ENCODE peak calls at places on chromosomes 4 and X, in four cellular contexts. Y, P, C and M are unnamed samples.

GRCh38 chr4:145954924-145955339 is 16.3 kb upstream of the ZNF827 start:
- DNase-seq in P (no peak), C (no peak), Y (no peak), M (no peak)

GRCh38 chr4:20254517-20255250 is 3.0 kb downstream of the SLIT2 start:
- DNase-seq in C (peak; percentile 33), Y (no peak), P (no peak), M (no peak)

GRCh38 chr4:98261291-98262271 is at the start of gene RAP1GDS1:
- DNase-seq in C (peak; percentile 62), Y (peak; percentile 41), P (peak; percentile 79), M (peak; percentile 39)

GRCh38 chr4:1986578-1987210 is 22.1 kb downstream of the NELFA start:
- DNase-seq in P (no peak), C (no peak), Y (no peak), M (no peak)

GRCh38 chr4:54276633-54277426 is 47.7 kb downstream of the PDGFRA start:
- DNase-seq in Y (no peak), C (no peak), P (no peak), M (no peak)

GRCh38 chr4:101211146-101211553 is 136.2 kb downstream of the PPP3CA start:
- DNase-seq in P (no peak), C (no peak), Y (no peak), M (no peak)

GRCh38 chrX:35664838-35665237 is 133.3 kb upstream of the MAGEB16 start:
- DNase-seq in P (no peak), Y (no peak), C (no peak), M (no peak)

GRCh38 chr4:27141530-27141929 is 280.9 kb downstream of the STIM2 start:
- DNase-seq in P (no peak), C (no peak), Y (no peak), M (no peak)

GRCh38 chr4:120821986-120822385 is 100.5 kb downstream of the PRDM5 start:
- DNase-seq in Y (no peak), C (no peak), P (no peak), M (no peak)

GRCh38 chrX:81120936-81121351 is 80.8 kb downstream of the HMGN5 start:
- DNase-seq in Y (peak; percentile 51), P (peak; percentile 2), C (peak; percentile 52), M (peak; percentile 34)

GRCh38 chr4:3607690-3608514 is 75.7 kb upstream of the LRPAP1 start:
- DNase-seq in Y (no peak), P (no peak), C (peak; percentile 68), M (no peak)

GRCh38 chrX:13518126-13518525 is 51.3 kb upstream of the EGFL6 start:
- DNase-seq in P (no peak), C (no peak), Y (no peak), M (no peak)

GRCh38 chrX:2697306-2697705 is 6.2 kb downstream of the CD99 start:
- DNase-seq in C (no peak), Y (no peak), P (no peak), M (no peak)

GRCh38 chr4:17059192-17059634 is 160.8 kb upstream of the LDB2 start:
- DNase-seq in C (peak; percentile 56), P (no peak), Y (no peak), M (no peak)

GRCh38 chrX:112844250-112844649 is 3.6 kb upstream of the AMOT start:
- DNase-seq in P (no peak), Y (no peak), C (no peak), M (no peak)

GRCh38 chr4:140719022-140719421 is 37.2 kb downstream of the TBC1D9 start:
- DNase-seq in C (no peak), Y (no peak), P (no peak), M (no peak)

GRCh38 chr4:56570041-56570440 is 64.5 kb downstream of the ARL9 start:
- DNase-seq in C (no peak), P (no peak), Y (no peak), M (no peak)

GRCh38 chrX:119145241-119145653 is 17.6 kb upstream of the KIAA1210 start:
- DNase-seq in P (no peak), Y (peak; percentile 10), C (peak; percentile 37), M (no peak)

GRCh38 chr4:81688085-81688484 is 216.4 kb upstream of the RASGEF1B start:
- DNase-seq in Y (no peak), C (no peak), P (no peak), M (no peak)

GRCh38 chr4:183503497-183504063 is 1.3 kb upstream of the ING2 start:
- DNase-seq in Y (no peak), P (no peak), C (no peak), M (no peak)

GRCh38 chr4:105972946-105973621 is 77.8 kb downstream of the NPNT start:
- DNase-seq in C (no peak), P (no peak), Y (no peak), M (no peak)

GRCh38 chr4:52659722-52660261 is 691 bp upstream of the USP46 start:
- DNase-seq in C (peak; percentile 66), P (no peak), Y (peak; percentile 68), M (peak; percentile 71)

GRCh38 chr4:78247541-78248285 is 190.6 kb downstream of the FRAS1 start:
- DNase-seq in Y (no peak), P (no peak), C (no peak), M (no peak)

GRCh38 chr4:1350169-1350520 is 3.1 kb downstream of the UVSSA start:
- DNase-seq in P (no peak), C (no peak), Y (no peak), M (no peak)

GRCh38 chr4:74123065-74123728 is 24.2 kb upstream of the CXCL2 start:
- DNase-seq in Y (no peak), P (no peak), C (no peak), M (no peak)

GRCh38 chr4:32574803-32575202 is 1854.6 kb downstream of the PCDH7 start:
- DNase-seq in C (no peak), P (no peak), Y (no peak), M (no peak)

GRCh38 chr4:8854866-8855265 is 16.8 kb downstream of the HMX1 start:
- DNase-seq in P (no peak), Y (no peak), C (no peak), M (no peak)

GRCh38 chrX:146238173-146238572 is 420.5 kb downstream of the SLITRK2 start:
- DNase-seq in P (no peak), Y (no peak), C (no peak), M (no peak)

GRCh38 chrX:146243071-146243470 is 425.4 kb downstream of the SLITRK2 start:
- DNase-seq in C (no peak), P (no peak), Y (no peak), M (no peak)

GRCh38 chrX:146241902-146242301 is 424.3 kb downstream of the SLITRK2 start:
- DNase-seq in Y (no peak), P (no peak), C (no peak), M (no peak)
- H3K9me3 ChIP-seq in Y (no peaks in the 10 kb centered on the region), P (no peaks in the 10 kb centered on the region), C (no peaks in the 10 kb centered on the region), M (no peaks in the 10 kb centered on the region)

DNA sequence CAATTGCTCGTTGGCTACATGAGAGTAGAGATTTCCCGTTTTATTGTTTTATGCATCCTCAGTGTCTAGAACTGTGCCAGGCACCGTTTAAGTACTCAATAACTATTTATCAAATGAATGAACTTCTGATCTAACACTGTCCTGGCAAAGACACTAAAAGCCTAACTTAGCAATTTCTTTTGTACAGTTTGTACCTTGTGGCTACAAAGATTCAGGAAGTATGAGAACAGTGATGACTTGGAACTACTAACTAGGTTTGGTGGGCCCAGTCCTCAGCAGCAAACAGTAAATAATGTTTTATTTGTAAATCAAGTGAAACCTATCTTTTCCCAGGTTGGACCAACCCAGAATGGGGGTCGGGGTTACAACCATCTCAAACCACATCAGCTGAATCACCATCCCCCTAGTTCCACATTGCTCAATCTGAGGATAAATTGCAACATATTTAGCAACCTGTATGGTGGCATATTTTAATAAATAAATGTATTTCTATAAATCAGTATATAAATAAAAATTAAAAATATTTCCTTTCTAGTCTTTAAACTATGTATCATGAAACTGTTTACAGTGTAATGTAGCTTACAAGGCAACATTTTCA is 12.3 kb upstream of the SCRG1 start:
- DNase-seq in C (no peak), P (no peak), Y (no peak), M (no peak)
- H3K4me1 ChIP-seq in C (no peaks in the 10 kb centered on the region), P (no peaks in the 10 kb centered on the region), Y (no peaks in the 10 kb centered on the region), M (no peaks in the 10 kb centered on the region)

GRCh38 chrX:139106111-139106510 is 394.6 kb upstream of the FGF13 start:
- DNase-seq in Y (no peak), C (no peak), P (no peak), M (no peak)
- H3K9me3 ChIP-seq in Y (no peaks in the 10 kb centered on the region), C (no peaks in the 10 kb centered on the region), P (no peaks in the 10 kb centered on the region), M (no peaks in the 10 kb centered on the region)

DNA sequence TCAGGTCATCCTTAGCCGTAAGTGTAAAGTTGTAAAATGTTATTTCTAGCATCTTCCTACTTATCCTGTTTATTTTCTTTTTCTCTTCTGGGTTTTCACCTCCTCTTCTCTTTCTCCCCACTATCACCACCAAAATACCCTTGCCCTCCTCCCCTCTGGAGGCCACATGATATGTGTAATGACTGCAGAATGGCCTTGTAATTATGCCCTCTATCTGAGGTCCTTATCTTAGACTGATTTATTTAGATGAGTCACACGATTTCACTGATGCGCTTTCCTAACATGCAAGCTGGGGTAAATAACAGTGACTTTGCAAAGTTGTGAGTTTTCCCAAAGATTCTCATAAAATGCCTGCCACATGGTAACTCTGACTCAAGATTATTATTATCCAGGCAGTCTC is 231.8 kb upstream of the GPRIN3 start:
- DNase-seq in P (no peak), C (no peak), Y (no peak), M (no peak)
- H3K4me1 ChIP-seq in P (no peaks in the 10 kb centered on the region), C (no peaks in the 10 kb centered on the region), Y (no peaks in the 10 kb centered on the region), M (peaks cover 4% of the 10 kb centered on the region)

DNA sequence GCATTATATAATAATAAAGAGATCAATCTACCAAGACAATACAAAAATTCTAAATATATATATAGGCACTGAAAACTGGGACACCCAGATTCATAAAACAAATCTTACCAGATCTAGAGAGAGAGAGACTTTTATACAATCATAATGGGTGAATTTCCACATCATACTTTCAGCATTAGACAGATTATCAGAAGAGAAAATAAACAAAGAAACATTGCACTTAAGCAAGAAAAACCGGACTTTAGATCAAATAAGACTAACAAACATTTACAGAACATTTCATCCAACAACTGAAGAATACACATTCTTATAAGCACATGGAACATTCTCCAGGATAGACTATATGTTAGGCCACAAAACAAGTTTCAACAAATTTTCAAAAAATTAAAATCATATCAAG is 245.1 kb downstream of the INPP4B start:
- DNase-seq in C (no peak), P (no peak), Y (no peak), M (no peak)
- H3K9me3 ChIP-seq in C (no peaks in the 10 kb centered on the region), P (peaks cover 36% of the 10 kb centered on the region), Y (peaks cover 20% of the 10 kb centered on the region), M (peaks cover 27% of the 10 kb centered on the region)

GRCh38 chr4:158823461-158823873 is 54.6 kb downstream of the FNIP2 start:
- DNase-seq in C (no peak), P (no peak), Y (no peak), M (no peak)
- H3K4me1 ChIP-seq in C (peaks cover 9% of the 10 kb centered on the region), P (peaks cover 20% of the 10 kb centered on the region), Y (peaks cover 83% of the 10 kb centered on the region), M (peaks cover 60% of the 10 kb centered on the region)

GRCh38 chr4:28259951-28260350 is 1399.3 kb downstream of the STIM2 start:
- DNase-seq in P (no peak), C (no peak), Y (no peak), M (no peak)
- H3K9me3 ChIP-seq in P (peaks cover 6% of the 10 kb centered on the region), C (no peaks in the 10 kb centered on the region), Y (no peaks in the 10 kb centered on the region), M (no peaks in the 10 kb centered on the region)